ENCODE peak calls at places on chromosomes 13 and 19, in eight cellular contexts. Z is transverse colon, P is tibial nerve, J is GM12878, S is A549, Q is SK-N-SH, B is sigmoid colon, C is stomach. F is an unnamed sample.

GRCh38 chr13:31209819-31210209 is 10.0 kb downstream of the B3GLCT start:
- DNase-seq in S (no peak), B (no peak), Q (no peak), P (no peak), C (no peak), J (no peak), Z (no peak), F (no peak)

GRCh38 chr13:91145806-91146205 is 201.7 kb upstream of the MIR17HG start:
- DNase-seq in S (no peak), Q (no peak), Z (no peak), C (no peak), B (no peak), P (no peak), J (no peak), F (no peak)

GRCh38 chr19:57342582-57342981 is 8.5 kb upstream of the ZNF304 start:
- DNase-seq in J (no peak), C (no peak), Q (no peak), Z (no peak), B (no peak), S (no peak), P (no peak), F (no peak)

GRCh38 chr13:114282143-114282685 is 813 bp downstream of the UPF3A start:
- DNase-seq in Q (peak; percentile 78), P (no peak), S (peak; percentile 71), J (peak; percentile 23), Z (peak; percentile 44), B (peak; percentile 72), C (peak; percentile 47), F (peak; percentile 93)

GRCh38 chr13:20847298-20847697 is 55.2 kb downstream of the XPO4 start:
- DNase-seq in S (no peak), B (no peak), Z (no peak), Q (no peak), P (no peak), J (no peak), C (no peak), F (no peak)

GRCh38 chr13:41064493-41064892 is 3.2 kb downstream of the WBP4 start:
- DNase-seq in Z (no peak), Q (no peak), C (no peak), B (no peak), S (no peak), J (no peak), P (no peak), F (no peak)

GRCh38 chr19:29303035-29303706 is 90.2 kb upstream of the UQCRFS1 start:
- DNase-seq in C (no peak), J (no peak), Z (no peak), P (no peak), S (no peak), Q (no peak), B (peak; percentile 34), F (no peak)

GRCh38 chr13:112723771-112724170 is 33.9 kb downstream of the ATP11A start:
- DNase-seq in J (no peak), S (no peak), Z (no peak), P (no peak), C (no peak), B (peak; percentile 26), Q (no peak), F (no peak)

GRCh38 chr13:36712785-36713184 is 39.0 kb downstream of the SERTM1 start:
- DNase-seq in B (no peak), Q (peak; percentile 7), S (no peak), C (no peak), Z (no peak), P (no peak), J (no peak), F (no peak)

GRCh38 chr19:32613008-32613407 is 32.0 kb downstream of the PDCD5 start:
- DNase-seq in B (no peak), S (no peak), Q (no peak), J (no peak), P (no peak), C (no peak), Z (no peak), F (no peak)

GRCh38 chr13:30752991-30753616 is 17.8 kb downstream of the ALOX5AP start:
- DNase-seq in C (no peak), P (no peak), Z (no peak), S (no peak), J (no peak), Q (no peak), B (no peak), F (no peak)

GRCh38 chr19:40603071-40603718 is 2.0 kb downstream of the LTBP4 start:
- DNase-seq in B (no peak), Q (no peak), P (no peak), Z (no peak), S (peak; percentile 76), J (no peak), C (no peak), F (no peak)

GRCh38 chr13:43522788-43523187 is 264.0 kb downstream of the ENOX1 start:
- DNase-seq in B (no peak), P (no peak), Q (no peak), Z (no peak), S (no peak), C (no peak), J (no peak), F (no peak)

GRCh38 chr19:31139871-31140505 is 209.2 kb downstream of the TSHZ3 start:
- DNase-seq in P (no peak), S (peak; percentile 37), B (no peak), Z (no peak), Q (no peak), J (no peak), C (no peak), F (no peak)

GRCh38 chr19:5086725-5087439 is 118.0 kb downstream of the KDM4B start:
- DNase-seq in Z (no peak), C (no peak), J (no peak), B (no peak), P (no peak), Q (peak; percentile 58), S (peak; percentile 30), F (no peak)

GRCh38 chr13:33176526-33176925 is 109.0 kb downstream of the STARD13 start:
- DNase-seq in P (no peak), C (no peak), B (no peak), S (no peak), Q (no peak), Z (no peak), J (no peak), F (no peak)

GRCh38 chr13:108915095-108915633 is 285.8 kb downstream of the MYO16 start:
- DNase-seq in S (peak; percentile 49), Z (no peak), Q (peak; percentile 41), B (no peak), J (no peak), C (no peak), P (no peak), F (no peak)

GRCh38 chr13:25319781-25320180 is 18.4 kb downstream of the NUP58 start:
- DNase-seq in S (no peak), Q (no peak), P (no peak), B (no peak), J (no peak), C (no peak), Z (no peak), F (no peak)
- TF ChIP-seq EP300 in S (no peak), Q (no peak), P (no peak), B (no peak), J (no peak), C (no peak), Z (no peak), F (no peak)

GRCh38 chr19:33722456-33723239 is 74.0 kb upstream of the KCTD15 start:
- DNase-seq in B (no peak), C (no peak), Z (no peak), S (no peak), J (no peak), P (no peak), Q (peak; percentile 65), F (no peak)
- H3K27ac ChIP-seq in B (no peak overlapping the region), C (no peak overlapping the region), Z (no peak overlapping the region), S (no peak overlapping the region), J (no peak overlapping the region), P (no peak overlapping the region), Q (peak overlapping the region; percentile 24), F (no peak overlapping the region)

GRCh38 chr19:53055117-53055516 is 10.6 kb downstream of the ERVV-2 start:
- DNase-seq in Q (no peak), P (no peak), S (no peak), B (no peak), J (no peak), Z (no peak), C (no peak), F (no peak)
- TF ChIP-seq EP300 in Q (no peak), P (no peak), S (no peak), B (no peak), J (no peak), Z (no peak), C (no peak), F (no peak)

DNA sequence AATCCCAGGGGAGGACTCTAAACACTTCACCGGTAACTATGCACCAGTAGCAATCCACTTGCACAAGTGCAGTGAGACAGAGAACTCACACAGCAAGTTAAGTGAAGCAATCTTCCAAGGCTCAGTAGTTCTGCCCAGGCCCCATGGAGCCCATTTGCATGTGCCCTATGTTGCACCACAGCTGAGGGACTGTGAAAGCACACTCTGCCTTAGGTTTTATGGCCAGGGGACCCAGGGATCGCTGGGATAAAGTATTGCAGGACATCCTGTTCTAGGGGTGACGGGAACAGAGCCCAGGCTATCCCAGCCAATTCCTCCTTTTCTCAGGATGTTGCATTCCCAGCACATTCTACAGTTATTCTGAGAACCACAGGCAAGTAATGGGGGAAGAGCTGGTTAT is 6.0 kb upstream of the AMER2 start:
- DNase-seq in B (no peak), Z (no peak), J (no peak), P (no peak), Q (no peak), C (no peak), S (no peak), F (peak; percentile 50)
- H3K27ac ChIP-seq in B (no peak overlapping the region), Z (no peak overlapping the region), J (no peak overlapping the region), P (no peak overlapping the region), Q (no peak overlapping the region), C (no peak overlapping the region), S (no peak overlapping the region), F (no peak overlapping the region)

DNA sequence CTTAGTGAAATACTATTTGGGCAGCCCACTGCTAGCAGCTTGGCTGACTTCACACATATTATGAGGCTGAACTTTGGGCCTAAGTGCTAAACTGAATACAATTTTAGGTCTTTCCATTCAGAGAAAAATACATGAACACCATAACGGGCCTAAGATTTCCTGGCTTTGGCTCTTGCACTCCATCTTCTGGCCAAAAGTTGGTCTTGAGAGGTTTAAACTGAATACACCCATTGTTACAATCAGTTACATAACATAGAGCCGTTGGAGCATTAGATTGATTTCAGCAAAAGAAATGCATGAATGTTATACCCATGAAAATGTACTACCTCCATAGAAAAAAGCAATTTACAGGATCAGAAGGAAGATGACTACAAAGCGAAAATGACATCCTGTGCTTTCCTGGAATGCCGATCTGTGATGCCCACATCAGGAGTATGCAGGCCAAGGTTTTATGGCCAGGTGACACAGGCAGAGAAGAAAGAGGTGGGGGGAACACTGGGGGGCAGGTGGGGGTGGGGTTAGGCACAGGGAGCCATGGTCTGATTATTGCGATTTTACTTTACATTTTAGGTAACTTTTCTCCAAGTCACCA is 11.1 kb upstream of the SHISA2 start:
- DNase-seq in C (peak; percentile 49), S (peak; percentile 43), P (no peak), Q (peak; percentile 47), J (no peak), B (no peak), Z (peak; percentile 15), F (peak; percentile 45)
- TF ChIP-seq EP300 in C (no peak), S (no peak), P (no peak), Q (no peak), J (no peak), B (no peak), Z (no peak), F (no peak)

GRCh38 chr19:8525401-8525684 is 11.4 kb upstream of the ZNF414 start:
- DNase-seq in C (no peak), Q (no peak), B (no peak), P (no peak), Z (no peak), J (no peak), S (no peak), F (no peak)
- H3K27ac ChIP-seq in C (peak overlapping the region; percentile 90), Q (peak overlapping the region; percentile 29), B (peak overlapping the region; percentile 92), P (peak overlapping the region; percentile 93), Z (peak overlapping the region; percentile 79), J (no peak overlapping the region), S (peak overlapping the region; percentile 48), F (peak overlapping the region; percentile 86)